ENCODE peak calls at places on chromosomes 7 and 10, in eight cellular contexts. Y is pancreas; A is heart right ventricle; R is PC-3; L is CD8-positive, alpha-beta memory T cell; D is A549; G is PC-9; W is neuronal stem cell. P is an unnamed sample. For H3K4me1 and H3K9me3, the result is how much of the 10 kb centered on the place peaks cover.

GRCh38 chr10:13769926-13770325 is 183.2 kb downstream of the PRPF18 start:
- DNase-seq in Y (no peak), A (no peak), R (peak), L (no peak), D (no peak), G (peak), W (no peak), P (no peak)

GRCh38 chr10:132538031-132538789 is 623 bp downstream of the INPP5A start:
- DNase-seq in Y (peak), A (no peak), R (no peak), L (peak), D (no peak), G (no peak), W (no peak), P (no peak)

GRCh38 chr10:124511205-124512039 is 49.8 kb downstream of the LHPP start:
- DNase-seq in Y (no peak), A (no peak), R (no peak), L (no peak), D (no peak), G (no peak), W (no peak), P (no peak)

GRCh38 chr10:51896849-51897248 is 197.5 kb upstream of the CSTF2T start:
- DNase-seq in Y (no peak), A (no peak), R (no peak), L (no peak), D (no peak), G (no peak), W (no peak), P (no peak)

GRCh38 chr7:22441157-22441556 is 58.8 kb downstream of the STEAP1B start:
- DNase-seq in Y (no peak), A (no peak), R (no peak), L (no peak), D (no peak), G (no peak), W (no peak), P (no peak)

GRCh38 chr10:98957801-98958200 is 277.9 kb downstream of the HPSE2 start:
- DNase-seq in Y (no peak), A (no peak), R (no peak), L (no peak), D (no peak), G (no peak), W (no peak), P (no peak)

GRCh38 chr10:79275431-79275851 is 71.8 kb upstream of the PPIF start:
- DNase-seq in Y (peak), A (peak), R (no peak), L (no peak), D (no peak), G (no peak), W (no peak), P (no peak)

GRCh38 chr10:6144609-6145413 is 56.0 kb downstream of the RBM17 start:
- DNase-seq in Y (peak), A (peak), R (peak), L (peak), D (peak), G (peak), W (peak), P (peak)

GRCh38 chr10:2460846-2461245 is 606.5 kb upstream of the PFKP start:
- DNase-seq in Y (no peak), A (no peak), R (no peak), L (no peak), D (no peak), G (no peak), W (no peak), P (no peak)

GRCh38 chr10:118626953-118627352 is 31.5 kb upstream of the PRLHR start:
- DNase-seq in Y (no peak), A (no peak), R (no peak), L (no peak), D (no peak), G (no peak), W (no peak), P (no peak)

GRCh38 chr10:112954974-112955735 is 5.1 kb downstream of the TCF7L2 start:
- DNase-seq in Y (no peak), A (no peak), R (no peak), L (no peak), D (no peak), G (no peak), W (no peak), P (no peak)

GRCh38 chr10:76324283-76324682 is 892.9 kb downstream of the LRMDA start:
- DNase-seq in Y (peak), A (peak), R (peak), L (no peak), D (no peak), G (peak), W (no peak), P (no peak)

GRCh38 chr7:50156746-50157145 is 63.7 kb upstream of the ZPBP start:
- DNase-seq in Y (no peak), A (no peak), R (no peak), L (no peak), D (no peak), G (no peak), W (no peak), P (no peak)
- H3K4me1 ChIP-seq in Y (under half), A (under half), R (under half), L (under half), D (under half), G (under half), W (under half), P (under half)

GRCh38 chr7:74094224-74095095 is 10.9 kb downstream of the LIMK1 start:
- DNase-seq in Y (peak), A (peak), R (peak), L (peak), D (peak), G (peak), W (peak), P (peak)

GRCh38 chr7:74092964-74093339 is 9.3 kb downstream of the LIMK1 start:
- DNase-seq in Y (no peak), A (peak), R (no peak), L (no peak), D (no peak), G (no peak), W (no peak), P (peak)

GRCh38 chr7:74097937-74098614 is 14.5 kb downstream of the LIMK1 start:
- DNase-seq in Y (no peak), A (no peak), R (peak), L (no peak), D (peak), G (peak), W (no peak), P (no peak)

GRCh38 chr7:74092321-74092963 is 8.8 kb downstream of the LIMK1 start:
- DNase-seq in Y (no peak), A (peak), R (no peak), L (no peak), D (no peak), G (no peak), W (no peak), P (no peak)

GRCh38 chr7:74093671-74094223 is 10.1 kb downstream of the LIMK1 start:
- DNase-seq in Y (no peak), A (peak), R (no peak), L (no peak), D (no peak), G (peak), W (no peak), P (no peak)
- H3K9me3 ChIP-seq in Y (under half), A (under half), R (under half), L (under half), D (under half), G (under half), W (under half), P (under half)

GRCh38 chr7:138208010-138208634 is 131.9 kb downstream of the AKR1D1 start:
- DNase-seq in Y (no peak), A (no peak), R (no peak), L (no peak), D (no peak), G (no peak), W (peak), P (no peak)
- H3K4me1 ChIP-seq in Y (under half), A (under half), R (under half), L (under half), D (under half), G (under half), W (under half), P (under half)

GRCh38 chr10:103610083-103610472 is 116.6 kb downstream of the NEURL1 start:
- DNase-seq in Y (no peak), A (peak), R (no peak), L (no peak), D (no peak), G (no peak), W (no peak), P (no peak)
- H3K9me3 ChIP-seq in Y (under half), A (under half), R (under half), L (under half), D (under half), G (under half), W (under half), P (under half)

DNA sequence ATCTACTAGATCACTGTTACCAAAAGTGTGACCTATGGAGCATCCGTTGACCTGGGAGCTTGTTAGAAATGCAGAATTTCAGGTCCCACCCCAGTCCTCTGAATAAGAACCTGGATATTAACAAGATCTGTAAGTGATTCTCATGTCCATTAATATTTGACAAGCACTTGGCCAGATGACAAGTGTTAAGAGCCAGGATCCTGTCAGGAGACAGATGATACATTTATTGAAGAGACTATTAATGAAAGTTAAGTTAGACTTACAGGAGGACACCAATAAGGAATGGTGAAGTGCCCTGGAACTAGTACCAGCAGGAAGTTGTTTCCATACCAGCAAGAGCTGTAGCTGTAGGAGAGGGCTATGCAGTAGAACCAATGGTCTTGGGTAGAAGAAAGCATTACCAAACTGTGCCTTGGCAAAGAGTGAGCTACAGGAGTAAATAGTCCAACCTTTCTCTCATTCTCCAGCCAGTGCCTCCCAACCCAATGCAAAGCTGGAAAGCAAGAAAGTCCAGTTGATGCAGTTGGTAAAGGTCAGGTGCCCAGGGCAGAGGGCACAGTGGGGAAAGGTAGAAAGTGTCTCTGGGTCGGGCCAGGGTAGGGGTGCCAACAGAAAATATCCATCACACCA is 35.3 kb upstream of the ADD3 start:
- DNase-seq in Y (no peak), A (no peak), R (no peak), L (no peak), D (no peak), G (no peak), W (no peak), P (no peak)
- H3K4me1 ChIP-seq in Y (under half), A (under half), R (under half), L (under half), D (half or more), G (under half), W (under half), P (under half)

GRCh38 chr7:98567979-98568378 is 49.1 kb upstream of the NPTX2 start:
- DNase-seq in Y (no peak), A (no peak), R (no peak), L (no peak), D (no peak), G (no peak), W (no peak), P (no peak)
- H3K9me3 ChIP-seq in Y (under half), A (under half), R (under half), L (under half), D (under half), G (under half), W (under half), P (under half)

GRCh38 chr7:1027285-1028043 is 16.9 kb upstream of the GPR146 start:
- DNase-seq in Y (peak), A (no peak), R (peak), L (no peak), D (peak), G (no peak), W (no peak), P (no peak)

GRCh38 chr7:1026721-1027151 is 17.6 kb upstream of the GPR146 start:
- DNase-seq in Y (no peak), A (no peak), R (no peak), L (no peak), D (no peak), G (no peak), W (no peak), P (no peak)

GRCh38 chr7:1028775-1029636 is 15.3 kb upstream of the GPR146 start:
- DNase-seq in Y (peak), A (peak), R (peak), L (peak), D (peak), G (peak), W (peak), P (peak)

GRCh38 chr7:1029637-1030443 is 14.5 kb upstream of the GPR146 start:
- DNase-seq in Y (no peak), A (no peak), R (no peak), L (no peak), D (no peak), G (no peak), W (no peak), P (no peak)

GRCh38 chr7:1028044-1028770 is 16.1 kb upstream of the GPR146 start:
- DNase-seq in Y (peak), A (peak), R (peak), L (peak), D (peak), G (peak), W (peak), P (peak)
- H3K4me1 ChIP-seq in Y (under half), A (under half), R (under half), L (under half), D (under half), G (under half), W (under half), P (under half)

GRCh38 chr7:158062661-158063060 is 525.0 kb downstream of the PTPRN2 start:
- DNase-seq in Y (no peak), A (no peak), R (no peak), L (no peak), D (no peak), G (no peak), W (no peak), P (no peak)
- H3K9me3 ChIP-seq in Y (under half), A (under half), R (under half), L (under half), D (under half), G (under half), W (under half), P (under half)

P was measured in lung.